ENCODE peak calls at places on chromosomes 2 and 18, in six cellular contexts. A, L, K, Z, D and H are unnamed samples.

GRCh38 chr2:3040066-3040428 is 337.6 kb downstream of the EIPR1 start:
- DNase-seq in A (no peak), L (no peak), K (no peak), Z (no peak), D (no peak), H (no peak)

GRCh38 chr2:8312221-8312620 is 369.6 kb upstream of the ID2 start:
- DNase-seq in A (no peak), L (no peak), K (no peak), Z (no peak), D (no peak), H (no peak)

GRCh38 chr2:20604957-20605381 is 45.9 kb downstream of the HS1BP3 start:
- DNase-seq in A (peak; percentile 99), L (peak; percentile 25), K (no peak), Z (peak; percentile 80), D (peak; percentile 66), H (peak; percentile 92)

GRCh38 chr18:23494992-23495391 is 8.3 kb upstream of the RMC1 start:
- DNase-seq in A (no peak), L (no peak), K (no peak), Z (no peak), D (no peak), H (no peak)

GRCh38 chr2:11072550-11072949 is 82.7 kb upstream of the SLC66A3 start:
- DNase-seq in A (peak; percentile 4), L (no peak), K (no peak), Z (no peak), D (no peak), H (no peak)

GRCh38 chr2:132479140-132479539 is 62.5 kb downstream of the GPR39 start:
- DNase-seq in A (no peak), L (no peak), K (no peak), Z (no peak), D (no peak), H (peak; percentile 45)

GRCh38 chr2:67752964-67753363 is 309.8 kb downstream of the C1D start:
- DNase-seq in A (peak; percentile 88), L (no peak), K (no peak), Z (peak; percentile 84), D (no peak), H (peak; percentile 89)

GRCh38 chr2:46913471-46914381 is 1.9 kb downstream of the MCFD2 start:
- DNase-seq in A (peak; percentile 75), L (peak; percentile 59), K (no peak), Z (peak; percentile 82), D (no peak), H (peak; percentile 58)

GRCh38 chr2:172427990-172428840 is 829 bp downstream of the ITGA6 start:
- DNase-seq in A (no peak), L (peak; percentile 61), K (peak; percentile 35), Z (peak; percentile 37), D (peak; percentile 82), H (no peak)

GRCh38 chr18:23573948-23574431 is 12.3 kb downstream of the NPC1 start:
- DNase-seq in A (peak; percentile 89), L (no peak), K (peak; percentile 49), Z (peak; percentile 74), D (no peak), H (peak; percentile 82)